ENCODE peak calls at places on chromosomes 1 and 21, in nine cellular contexts. One of them, this sample, is unnamed. For H3K27me3, the result is how much of the 10 kb centered on the place peaks cover.

GRCh38 chr1:46654012-46654411 is 14.2 kb downstream of the ATPAF1 start:
- DNase-seq in CD8-positive, alpha-beta memory T cell: no peak
- DNase-seq in breast epithelium: no peak
- DNase-seq in brain microvascular endothelial cell: no peak
- DNase-seq in K562: no peak
- DNase-seq in neural progenitor cell: no peak
- DNase-seq in CD4-positive, alpha-beta T cell: no peak
- DNase-seq in heart left ventricle: no peak
- DNase-seq in PC-3: no peak
- DNase-seq in this sample: no peak

GRCh38 chr1:110212165-110213142 is 2.3 kb downstream of the KCNC4 start:
- DNase-seq in CD8-positive, alpha-beta memory T cell: peak
- DNase-seq in breast epithelium: no peak
- DNase-seq in brain microvascular endothelial cell: no peak
- DNase-seq in K562: no peak
- DNase-seq in neural progenitor cell: peak
- DNase-seq in CD4-positive, alpha-beta T cell: no peak
- DNase-seq in heart left ventricle: no peak
- DNase-seq in PC-3: no peak
- DNase-seq in this sample: peak

GRCh38 chr1:158181577-158181922 is 855 bp downstream of the CD1D start:
- DNase-seq in CD8-positive, alpha-beta memory T cell: no peak
- DNase-seq in breast epithelium: no peak
- DNase-seq in brain microvascular endothelial cell: no peak
- DNase-seq in K562: no peak
- DNase-seq in neural progenitor cell: no peak
- DNase-seq in CD4-positive, alpha-beta T cell: no peak
- DNase-seq in heart left ventricle: no peak
- DNase-seq in PC-3: no peak
- DNase-seq in this sample: no peak

GRCh38 chr1:240242601-240243144 is 151.0 kb downstream of the FMN2 start:
- DNase-seq in CD8-positive, alpha-beta memory T cell: no peak
- DNase-seq in breast epithelium: no peak
- DNase-seq in brain microvascular endothelial cell: peak
- DNase-seq in K562: no peak
- DNase-seq in neural progenitor cell: no peak
- DNase-seq in CD4-positive, alpha-beta T cell: no peak
- DNase-seq in heart left ventricle: no peak
- DNase-seq in PC-3: peak
- DNase-seq in this sample: no peak

GRCh38 chr1:215290018-215290417 is 207.5 kb downstream of the KCNK2 start:
- DNase-seq in CD8-positive, alpha-beta memory T cell: no peak
- DNase-seq in breast epithelium: no peak
- DNase-seq in brain microvascular endothelial cell: no peak
- DNase-seq in K562: no peak
- DNase-seq in neural progenitor cell: no peak
- DNase-seq in CD4-positive, alpha-beta T cell: no peak
- DNase-seq in heart left ventricle: no peak
- DNase-seq in PC-3: no peak
- DNase-seq in this sample: no peak

GRCh38 chr1:44786138-44786840 is 1.7 kb downstream of the BEST4 start:
- DNase-seq in CD8-positive, alpha-beta memory T cell: peak
- DNase-seq in breast epithelium: no peak
- DNase-seq in brain microvascular endothelial cell: peak
- DNase-seq in K562: peak
- DNase-seq in neural progenitor cell: peak
- DNase-seq in CD4-positive, alpha-beta T cell: peak
- DNase-seq in heart left ventricle: peak
- DNase-seq in PC-3: peak
- DNase-seq in this sample: peak

GRCh38 chr1:90023691-90024090 is 28.8 kb downstream of the ZNF326 start:
- DNase-seq in CD8-positive, alpha-beta memory T cell: no peak
- DNase-seq in breast epithelium: no peak
- DNase-seq in brain microvascular endothelial cell: no peak
- DNase-seq in K562: no peak
- DNase-seq in neural progenitor cell: no peak
- DNase-seq in CD4-positive, alpha-beta T cell: no peak
- DNase-seq in heart left ventricle: no peak
- DNase-seq in PC-3: no peak
- DNase-seq in this sample: no peak

GRCh38 chr1:218991089-218991488 is 182.6 kb upstream of the LYPLAL1 start:
- DNase-seq in CD8-positive, alpha-beta memory T cell: no peak
- DNase-seq in breast epithelium: no peak
- DNase-seq in brain microvascular endothelial cell: no peak
- DNase-seq in K562: no peak
- DNase-seq in neural progenitor cell: no peak
- DNase-seq in CD4-positive, alpha-beta T cell: no peak
- DNase-seq in heart left ventricle: no peak
- DNase-seq in PC-3: no peak
- DNase-seq in this sample: no peak

GRCh38 chr21:43818685-43819084 is 29.3 kb downstream of the RRP1 start:
- DNase-seq in CD8-positive, alpha-beta memory T cell: no peak
- DNase-seq in breast epithelium: no peak
- DNase-seq in brain microvascular endothelial cell: no peak
- DNase-seq in K562: no peak
- DNase-seq in neural progenitor cell: no peak
- DNase-seq in CD4-positive, alpha-beta T cell: no peak
- DNase-seq in heart left ventricle: peak
- DNase-seq in PC-3: no peak
- DNase-seq in this sample: no peak

GRCh38 chr1:165699577-165699976 is 1.2 kb upstream of the ALDH9A1 start:
- DNase-seq in CD8-positive, alpha-beta memory T cell: no peak
- DNase-seq in breast epithelium: no peak
- DNase-seq in brain microvascular endothelial cell: no peak
- DNase-seq in K562: no peak
- DNase-seq in neural progenitor cell: peak
- DNase-seq in CD4-positive, alpha-beta T cell: no peak
- DNase-seq in heart left ventricle: no peak
- DNase-seq in PC-3: no peak
- DNase-seq in this sample: no peak

GRCh38 chr1:36420836-36421317 is 23.2 kb upstream of the LSM10 start:
- DNase-seq in CD8-positive, alpha-beta memory T cell: peak
- DNase-seq in breast epithelium: peak
- DNase-seq in brain microvascular endothelial cell: peak
- DNase-seq in K562: peak
- DNase-seq in neural progenitor cell: peak
- DNase-seq in CD4-positive, alpha-beta T cell: peak
- DNase-seq in heart left ventricle: peak
- DNase-seq in PC-3: peak
- DNase-seq in this sample: peak

GRCh38 chr1:36421649-36422048 is 23.9 kb upstream of the LSM10 start:
- DNase-seq in CD8-positive, alpha-beta memory T cell: no peak
- DNase-seq in breast epithelium: no peak
- DNase-seq in brain microvascular endothelial cell: no peak
- DNase-seq in K562: no peak
- DNase-seq in neural progenitor cell: no peak
- DNase-seq in CD4-positive, alpha-beta T cell: no peak
- DNase-seq in heart left ventricle: no peak
- DNase-seq in PC-3: no peak
- DNase-seq in this sample: no peak

GRCh38 chr1:36419158-36419557 is 21.4 kb upstream of the LSM10 start:
- DNase-seq in CD8-positive, alpha-beta memory T cell: no peak
- DNase-seq in breast epithelium: no peak
- DNase-seq in brain microvascular endothelial cell: no peak
- DNase-seq in K562: no peak
- DNase-seq in neural progenitor cell: no peak
- DNase-seq in CD4-positive, alpha-beta T cell: no peak
- DNase-seq in heart left ventricle: no peak
- DNase-seq in PC-3: no peak
- DNase-seq in this sample: no peak

GRCh38 chr1:36419569-36419968 is 21.9 kb upstream of the LSM10 start:
- DNase-seq in CD8-positive, alpha-beta memory T cell: no peak
- DNase-seq in breast epithelium: no peak
- DNase-seq in brain microvascular endothelial cell: no peak
- DNase-seq in K562: no peak
- DNase-seq in neural progenitor cell: no peak
- DNase-seq in CD4-positive, alpha-beta T cell: no peak
- DNase-seq in heart left ventricle: no peak
- DNase-seq in PC-3: no peak
- DNase-seq in this sample: no peak

GRCh38 chr1:36420409-36420808 is 22.7 kb upstream of the LSM10 start:
- DNase-seq in CD8-positive, alpha-beta memory T cell: no peak
- DNase-seq in breast epithelium: no peak
- DNase-seq in brain microvascular endothelial cell: no peak
- DNase-seq in K562: no peak
- DNase-seq in neural progenitor cell: no peak
- DNase-seq in CD4-positive, alpha-beta T cell: no peak
- DNase-seq in heart left ventricle: no peak
- DNase-seq in PC-3: no peak
- DNase-seq in this sample: no peak
- H3K27ac ChIP-seq in CD8-positive, alpha-beta memory T cell: no peak
- H3K27ac ChIP-seq in breast epithelium: peak
- H3K27ac ChIP-seq in brain microvascular endothelial cell: no peak
- H3K27ac ChIP-seq in K562: no peak
- H3K27ac ChIP-seq in neural progenitor cell: no peak
- H3K27ac ChIP-seq in CD4-positive, alpha-beta T cell: peak
- H3K27ac ChIP-seq in heart left ventricle: no peak
- H3K27ac ChIP-seq in PC-3: no peak
- H3K27ac ChIP-seq in this sample: no peak

GRCh38 chr1:147721711-147722110 is 38.7 kb downstream of the GJA5 start:
- DNase-seq in CD8-positive, alpha-beta memory T cell: no peak
- DNase-seq in breast epithelium: no peak
- DNase-seq in brain microvascular endothelial cell: no peak
- DNase-seq in K562: no peak
- DNase-seq in neural progenitor cell: no peak
- DNase-seq in CD4-positive, alpha-beta T cell: no peak
- DNase-seq in heart left ventricle: no peak
- DNase-seq in PC-3: peak
- DNase-seq in this sample: no peak

GRCh38 chr1:147722114-147722513 is 38.3 kb downstream of the GJA5 start:
- DNase-seq in CD8-positive, alpha-beta memory T cell: no peak
- DNase-seq in breast epithelium: no peak
- DNase-seq in brain microvascular endothelial cell: no peak
- DNase-seq in K562: peak
- DNase-seq in neural progenitor cell: peak
- DNase-seq in CD4-positive, alpha-beta T cell: no peak
- DNase-seq in heart left ventricle: no peak
- DNase-seq in PC-3: no peak
- DNase-seq in this sample: no peak

GRCh38 chr1:147726161-147726560 is 34.2 kb downstream of the GJA5 start:
- DNase-seq in CD8-positive, alpha-beta memory T cell: no peak
- DNase-seq in breast epithelium: no peak
- DNase-seq in brain microvascular endothelial cell: no peak
- DNase-seq in K562: no peak
- DNase-seq in neural progenitor cell: peak
- DNase-seq in CD4-positive, alpha-beta T cell: no peak
- DNase-seq in heart left ventricle: no peak
- DNase-seq in PC-3: no peak
- DNase-seq in this sample: no peak

GRCh38 chr1:147725685-147726084 is 34.7 kb downstream of the GJA5 start:
- DNase-seq in CD8-positive, alpha-beta memory T cell: no peak
- DNase-seq in breast epithelium: no peak
- DNase-seq in brain microvascular endothelial cell: no peak
- DNase-seq in K562: no peak
- DNase-seq in neural progenitor cell: no peak
- DNase-seq in CD4-positive, alpha-beta T cell: no peak
- DNase-seq in heart left ventricle: no peak
- DNase-seq in PC-3: no peak
- DNase-seq in this sample: no peak

DNA sequence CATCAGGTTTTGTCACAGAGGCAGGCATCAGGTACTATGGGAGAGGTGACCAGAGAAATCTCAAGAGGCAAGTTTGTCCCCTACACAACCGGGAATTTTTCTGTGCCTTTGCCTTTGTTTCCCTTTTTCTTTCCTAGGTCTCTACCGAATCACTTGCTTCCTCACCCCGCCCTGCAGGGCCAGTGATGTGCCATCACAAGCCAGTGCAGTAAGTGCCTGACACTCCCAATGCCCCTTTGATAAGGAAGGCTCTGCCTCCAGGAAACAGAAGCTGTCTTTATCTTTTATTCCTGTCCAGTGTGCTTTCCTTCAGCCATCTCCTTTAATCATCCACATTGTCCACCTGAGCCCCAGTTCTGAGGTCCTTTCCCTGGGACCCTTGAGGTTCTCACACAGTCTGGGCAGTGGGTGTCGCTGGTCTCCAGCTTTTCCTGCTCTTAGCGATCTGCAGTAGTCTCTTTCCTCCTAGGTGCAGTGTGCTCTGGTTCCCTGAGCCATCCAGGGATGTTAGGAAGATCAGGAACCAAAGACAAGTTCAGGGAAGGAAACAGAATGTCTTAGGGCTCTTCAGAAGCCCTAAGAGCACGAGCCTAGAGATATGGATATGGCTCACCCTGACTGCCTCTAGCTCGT is 36.6 kb downstream of the GJA5 start:
- DNase-seq in CD8-positive, alpha-beta memory T cell: peak
- DNase-seq in breast epithelium: no peak
- DNase-seq in brain microvascular endothelial cell: peak
- DNase-seq in K562: peak
- DNase-seq in neural progenitor cell: peak
- DNase-seq in CD4-positive, alpha-beta T cell: peak
- DNase-seq in heart left ventricle: peak
- DNase-seq in PC-3: peak
- DNase-seq in this sample: peak
- H3K27me3 ChIP-seq in CD8-positive, alpha-beta memory T cell: under half
- H3K27me3 ChIP-seq in breast epithelium: under half
- H3K27me3 ChIP-seq in brain microvascular endothelial cell: under half
- H3K27me3 ChIP-seq in K562: under half
- H3K27me3 ChIP-seq in neural progenitor cell: under half
- H3K27me3 ChIP-seq in CD4-positive, alpha-beta T cell: under half
- H3K27me3 ChIP-seq in heart left ventricle: under half
- H3K27me3 ChIP-seq in PC-3: under half
- H3K27me3 ChIP-seq in this sample: under half

DNA sequence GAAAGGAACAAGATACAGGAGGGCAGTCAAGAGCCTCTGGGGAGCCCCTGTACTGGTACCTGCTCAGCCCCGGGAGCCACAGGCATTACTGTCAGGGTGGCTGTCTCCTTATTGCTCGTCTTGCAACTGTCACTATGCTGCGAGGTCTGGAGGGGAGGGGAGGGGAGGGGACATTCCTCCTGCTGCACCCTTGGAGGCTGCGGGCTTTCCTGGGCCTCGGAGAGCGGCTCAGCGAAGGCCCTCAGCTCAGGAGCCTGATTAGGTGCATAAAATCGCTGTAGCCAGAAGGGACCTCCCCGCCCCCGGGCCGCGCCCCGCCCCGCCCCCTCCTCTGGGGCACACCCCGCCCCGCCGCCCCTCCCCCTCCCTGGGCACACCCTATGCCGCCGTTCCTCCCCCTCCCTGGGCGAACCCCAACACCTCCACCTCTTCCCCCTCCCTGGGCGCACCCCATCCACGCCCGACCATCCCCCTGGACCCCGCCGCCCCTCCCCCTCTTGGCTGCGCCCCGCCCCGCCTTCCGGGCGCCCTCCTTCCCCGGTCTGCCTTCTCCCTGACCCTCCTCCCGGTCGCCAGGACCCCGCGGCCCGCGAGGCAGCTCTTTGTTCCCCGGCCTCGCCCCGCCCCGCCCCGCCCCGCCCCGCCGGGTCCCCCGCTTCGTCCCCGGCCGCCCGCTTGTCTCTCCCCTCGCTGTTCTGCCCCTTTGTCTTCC is 35.5 kb downstream of the CACHD1 start:
- DNase-seq in CD8-positive, alpha-beta memory T cell: peak
- DNase-seq in breast epithelium: no peak
- DNase-seq in brain microvascular endothelial cell: no peak
- DNase-seq in K562: peak
- DNase-seq in neural progenitor cell: peak
- DNase-seq in CD4-positive, alpha-beta T cell: peak
- DNase-seq in heart left ventricle: peak
- DNase-seq in PC-3: no peak
- DNase-seq in this sample: no peak
- H3K27ac ChIP-seq in CD8-positive, alpha-beta memory T cell: no peak
- H3K27ac ChIP-seq in breast epithelium: peak
- H3K27ac ChIP-seq in brain microvascular endothelial cell: no peak
- H3K27ac ChIP-seq in K562: no peak
- H3K27ac ChIP-seq in neural progenitor cell: no peak
- H3K27ac ChIP-seq in CD4-positive, alpha-beta T cell: peak
- H3K27ac ChIP-seq in heart left ventricle: no peak
- H3K27ac ChIP-seq in PC-3: no peak
- H3K27ac ChIP-seq in this sample: no peak

GRCh38 chr1:25641329-25641725 is 24.7 kb downstream of the MAN1C1 start:
- DNase-seq in CD8-positive, alpha-beta memory T cell: no peak
- DNase-seq in breast epithelium: no peak
- DNase-seq in brain microvascular endothelial cell: no peak
- DNase-seq in K562: no peak
- DNase-seq in neural progenitor cell: no peak
- DNase-seq in CD4-positive, alpha-beta T cell: no peak
- DNase-seq in heart left ventricle: no peak
- DNase-seq in PC-3: no peak
- DNase-seq in this sample: no peak
- H3K27me3 ChIP-seq in CD8-positive, alpha-beta memory T cell: under half
- H3K27me3 ChIP-seq in breast epithelium: under half
- H3K27me3 ChIP-seq in brain microvascular endothelial cell: under half
- H3K27me3 ChIP-seq in K562: under half
- H3K27me3 ChIP-seq in neural progenitor cell: under half
- H3K27me3 ChIP-seq in CD4-positive, alpha-beta T cell: under half
- H3K27me3 ChIP-seq in heart left ventricle: under half
- H3K27me3 ChIP-seq in PC-3: under half
- H3K27me3 ChIP-seq in this sample: under half